ENCODE peak calls at places on chromosome 19, in ten cellular contexts. One of them, this sample, is unnamed.

GRCh38 chr19:47240996-47241918 is 10.3 kb upstream of the BBC3 start:
- DNase-seq in IMR-90: peak; percentile 79
- DNase-seq in ovary: peak; percentile 71
- DNase-seq in breast epithelium: peak; percentile 78
- DNase-seq in brain microvascular endothelial cell: peak; percentile 68
- DNase-seq in psoas muscle: peak; percentile 69
- DNase-seq in NB4: peak; percentile 86
- DNase-seq in transverse colon: peak; percentile 83
- DNase-seq in AG09319: no peak
- DNase-seq in dorsolateral prefrontal cortex: peak; percentile 82
- DNase-seq in this sample: peak; percentile 93

GRCh38 chr19:43524922-43525835 is 1.8 kb downstream of the ETHE1 start:
- DNase-seq in dorsolateral prefrontal cortex: peak; percentile 34
- DNase-seq in AG09319: no peak
- DNase-seq in NB4: peak; percentile 89
- DNase-seq in brain microvascular endothelial cell: no peak
- DNase-seq in ovary: peak; percentile 43
- DNase-seq in psoas muscle: peak; percentile 41
- DNase-seq in transverse colon: peak; percentile 87
- DNase-seq in IMR-90: peak; percentile 32
- DNase-seq in breast epithelium: peak; percentile 62
- DNase-seq in this sample: no peak

GRCh38 chr19:33535176-33535575 is 13.6 kb upstream of the PEPD start:
- DNase-seq in psoas muscle: no peak
- DNase-seq in brain microvascular endothelial cell: no peak
- DNase-seq in transverse colon: no peak
- DNase-seq in AG09319: no peak
- DNase-seq in NB4: no peak
- DNase-seq in ovary: no peak
- DNase-seq in breast epithelium: no peak
- DNase-seq in IMR-90: peak; percentile 34
- DNase-seq in dorsolateral prefrontal cortex: no peak
- DNase-seq in this sample: no peak

GRCh38 chr19:45792482-45793177 is at the start of gene DMWD:
- DNase-seq in breast epithelium: peak; percentile 100
- DNase-seq in transverse colon: peak; percentile 100
- DNase-seq in IMR-90: peak; percentile 98
- DNase-seq in psoas muscle: peak; percentile 100
- DNase-seq in NB4: peak; percentile 93
- DNase-seq in AG09319: peak; percentile 96
- DNase-seq in dorsolateral prefrontal cortex: peak; percentile 100
- DNase-seq in ovary: peak; percentile 100
- DNase-seq in brain microvascular endothelial cell: peak; percentile 99
- DNase-seq in this sample: peak; percentile 100

GRCh38 chr19:15445807-15446376 is 3.9 kb downstream of the WIZ start:
- DNase-seq in dorsolateral prefrontal cortex: no peak
- DNase-seq in psoas muscle: peak; percentile 59
- DNase-seq in brain microvascular endothelial cell: no peak
- DNase-seq in transverse colon: no peak
- DNase-seq in ovary: no peak
- DNase-seq in NB4: no peak
- DNase-seq in breast epithelium: no peak
- DNase-seq in IMR-90: no peak
- DNase-seq in AG09319: no peak
- DNase-seq in this sample: no peak

GRCh38 chr19:53365899-53366493 is 491 bp downstream of the ZNF525 start:
- DNase-seq in brain microvascular endothelial cell: peak; percentile 27
- DNase-seq in dorsolateral prefrontal cortex: peak; percentile 5
- DNase-seq in ovary: no peak
- DNase-seq in IMR-90: no peak
- DNase-seq in transverse colon: peak; percentile 51
- DNase-seq in breast epithelium: no peak
- DNase-seq in AG09319: no peak
- DNase-seq in psoas muscle: peak; percentile 14
- DNase-seq in NB4: peak; percentile 54
- DNase-seq in this sample: peak; percentile 25

GRCh38 chr19:19595171-19595701 is 23.3 kb downstream of the PBX4 start:
- DNase-seq in psoas muscle: no peak
- DNase-seq in brain microvascular endothelial cell: peak; percentile 21
- DNase-seq in NB4: peak; percentile 79
- DNase-seq in breast epithelium: no peak
- DNase-seq in ovary: no peak
- DNase-seq in dorsolateral prefrontal cortex: no peak
- DNase-seq in AG09319: no peak
- DNase-seq in transverse colon: no peak
- DNase-seq in IMR-90: peak; percentile 47
- DNase-seq in this sample: no peak

GRCh38 chr19:55115446-55116065 is 1.9 kb downstream of the PPP1R12C start:
- DNase-seq in NB4: no peak
- DNase-seq in psoas muscle: no peak
- DNase-seq in AG09319: no peak
- DNase-seq in transverse colon: no peak
- DNase-seq in IMR-90: peak; percentile 62
- DNase-seq in dorsolateral prefrontal cortex: no peak
- DNase-seq in ovary: peak; percentile 33
- DNase-seq in breast epithelium: no peak
- DNase-seq in brain microvascular endothelial cell: peak; percentile 43
- DNase-seq in this sample: no peak

GRCh38 chr19:23512151-23512925 is 117.1 kb upstream of the ZNF91 start:
- DNase-seq in breast epithelium: no peak
- DNase-seq in brain microvascular endothelial cell: no peak
- DNase-seq in dorsolateral prefrontal cortex: no peak
- DNase-seq in ovary: no peak
- DNase-seq in NB4: no peak
- DNase-seq in AG09319: no peak
- DNase-seq in IMR-90: no peak
- DNase-seq in psoas muscle: no peak
- DNase-seq in transverse colon: no peak
- DNase-seq in this sample: no peak

GRCh38 chr19:11538232-11539036 is at the start of gene CNN1:
- DNase-seq in IMR-90: peak; percentile 90
- DNase-seq in NB4: peak; percentile 30
- DNase-seq in AG09319: peak; percentile 28
- DNase-seq in psoas muscle: peak; percentile 41
- DNase-seq in transverse colon: peak; percentile 75
- DNase-seq in brain microvascular endothelial cell: peak; percentile 81
- DNase-seq in dorsolateral prefrontal cortex: no peak
- DNase-seq in ovary: peak; percentile 85
- DNase-seq in breast epithelium: peak; percentile 66
- DNase-seq in this sample: no peak

GRCh38 chr19:50325310-50326100 is 3.7 kb downstream of the KCNC3 start:
- DNase-seq in NB4: peak; percentile 67
- DNase-seq in dorsolateral prefrontal cortex: peak; percentile 72
- DNase-seq in IMR-90: peak; percentile 13
- DNase-seq in transverse colon: peak; percentile 62
- DNase-seq in AG09319: no peak
- DNase-seq in ovary: peak; percentile 52
- DNase-seq in brain microvascular endothelial cell: peak; percentile 9
- DNase-seq in psoas muscle: peak; percentile 70
- DNase-seq in breast epithelium: no peak
- DNase-seq in this sample: peak; percentile 68

GRCh38 chr19:38210458-38210987 is 13.5 kb downstream of the DPF1 start:
- DNase-seq in breast epithelium: no peak
- DNase-seq in psoas muscle: peak; percentile 56
- DNase-seq in brain microvascular endothelial cell: no peak
- DNase-seq in transverse colon: peak; percentile 21
- DNase-seq in NB4: no peak
- DNase-seq in dorsolateral prefrontal cortex: peak; percentile 88
- DNase-seq in IMR-90: peak; percentile 28
- DNase-seq in AG09319: no peak
- DNase-seq in ovary: peak; percentile 80
- DNase-seq in this sample: no peak

GRCh38 chr19:47197141-47197540 is 33.9 kb downstream of the BBC3 start:
- DNase-seq in psoas muscle: no peak
- DNase-seq in brain microvascular endothelial cell: no peak
- DNase-seq in NB4: no peak
- DNase-seq in IMR-90: no peak
- DNase-seq in transverse colon: no peak
- DNase-seq in AG09319: no peak
- DNase-seq in dorsolateral prefrontal cortex: no peak
- DNase-seq in ovary: no peak
- DNase-seq in breast epithelium: no peak
- DNase-seq in this sample: no peak

GRCh38 chr19:29528350-29528945 is 2.7 kb downstream of the VSTM2B start:
- DNase-seq in IMR-90: peak; percentile 58
- DNase-seq in transverse colon: peak; percentile 26
- DNase-seq in AG09319: peak; percentile 20
- DNase-seq in dorsolateral prefrontal cortex: peak; percentile 79
- DNase-seq in breast epithelium: no peak
- DNase-seq in brain microvascular endothelial cell: peak; percentile 47
- DNase-seq in psoas muscle: peak; percentile 44
- DNase-seq in NB4: peak; percentile 85
- DNase-seq in ovary: peak; percentile 57
- DNase-seq in this sample: peak; percentile 92

GRCh38 chr19:8515317-8515716 is 1.4 kb upstream of the ZNF414 start:
- DNase-seq in psoas muscle: no peak
- DNase-seq in IMR-90: no peak
- DNase-seq in brain microvascular endothelial cell: no peak
- DNase-seq in ovary: no peak
- DNase-seq in transverse colon: no peak
- DNase-seq in dorsolateral prefrontal cortex: no peak
- DNase-seq in breast epithelium: no peak
- DNase-seq in NB4: peak; percentile 98
- DNase-seq in AG09319: no peak
- DNase-seq in this sample: no peak

GRCh38 chr19:17389957-17390664 is 3.9 kb downstream of the CCDC194 start:
- DNase-seq in AG09319: no peak
- DNase-seq in breast epithelium: no peak
- DNase-seq in dorsolateral prefrontal cortex: no peak
- DNase-seq in brain microvascular endothelial cell: no peak
- DNase-seq in psoas muscle: no peak
- DNase-seq in NB4: no peak
- DNase-seq in ovary: no peak
- DNase-seq in transverse colon: no peak
- DNase-seq in IMR-90: no peak
- DNase-seq in this sample: no peak
- TF ChIP-seq CTCF in AG09319: no peak
- TF ChIP-seq CTCF in breast epithelium: no peak
- TF ChIP-seq CTCF in dorsolateral prefrontal cortex: no peak
- TF ChIP-seq CTCF in brain microvascular endothelial cell: no peak
- TF ChIP-seq CTCF in psoas muscle: no peak
- TF ChIP-seq CTCF in NB4: no peak
- TF ChIP-seq CTCF in ovary: peak; percentile 12
- TF ChIP-seq CTCF in transverse colon: no peak
- TF ChIP-seq CTCF in IMR-90: peak; percentile 23
- TF ChIP-seq CTCF in this sample: peak; percentile 20

GRCh38 chr19:35055715-35056179 is 14.2 kb downstream of the HPN start:
- DNase-seq in brain microvascular endothelial cell: no peak
- DNase-seq in dorsolateral prefrontal cortex: no peak
- DNase-seq in AG09319: no peak
- DNase-seq in breast epithelium: no peak
- DNase-seq in IMR-90: no peak
- DNase-seq in ovary: no peak
- DNase-seq in transverse colon: no peak
- DNase-seq in NB4: no peak
- DNase-seq in psoas muscle: no peak
- DNase-seq in this sample: no peak
- TF ChIP-seq CTCF in brain microvascular endothelial cell: peak; percentile 31
- TF ChIP-seq CTCF in dorsolateral prefrontal cortex: no peak
- TF ChIP-seq CTCF in AG09319: no peak
- TF ChIP-seq CTCF in breast epithelium: no peak
- TF ChIP-seq CTCF in IMR-90: no peak
- TF ChIP-seq CTCF in ovary: no peak
- TF ChIP-seq CTCF in transverse colon: no peak
- TF ChIP-seq CTCF in NB4: peak; percentile 4
- TF ChIP-seq CTCF in psoas muscle: no peak
- TF ChIP-seq CTCF in this sample: no peak

DNA sequence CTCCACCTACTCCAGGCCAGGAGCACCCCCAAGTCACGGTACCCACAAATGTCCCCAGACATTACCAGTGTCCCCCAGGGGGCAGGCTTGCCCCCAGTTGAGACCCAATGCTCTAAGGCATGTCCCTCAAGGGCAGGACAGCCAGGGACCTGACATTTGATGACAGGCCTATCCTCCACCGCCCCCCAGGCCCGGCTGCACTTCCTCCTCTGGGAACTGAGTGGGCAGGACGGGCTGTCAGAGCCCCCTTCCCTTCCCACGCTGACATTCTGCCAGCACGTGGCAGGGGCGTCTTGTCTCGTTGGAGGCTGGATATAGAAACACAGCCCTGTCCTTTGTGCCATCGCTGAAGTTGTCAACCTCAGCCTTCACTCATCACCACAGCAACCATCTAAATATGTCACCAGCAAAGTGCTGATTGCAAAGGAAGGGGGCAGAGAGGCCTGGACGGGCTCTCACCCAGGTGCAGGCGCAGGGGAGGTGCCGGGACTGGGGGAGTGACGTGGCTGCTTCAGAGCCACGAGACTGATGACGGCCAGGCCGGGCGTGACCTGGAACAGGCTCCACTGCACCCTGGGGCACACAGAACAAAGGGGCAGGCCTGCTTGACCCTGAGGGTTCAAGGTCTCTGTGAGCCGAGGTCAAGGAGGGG is 38.4 kb downstream of the GNG7 start:
- DNase-seq in psoas muscle: no peak
- DNase-seq in IMR-90: no peak
- DNase-seq in dorsolateral prefrontal cortex: peak; percentile 87
- DNase-seq in transverse colon: peak; percentile 80
- DNase-seq in NB4: peak; percentile 27
- DNase-seq in breast epithelium: no peak
- DNase-seq in brain microvascular endothelial cell: no peak
- DNase-seq in AG09319: no peak
- DNase-seq in ovary: no peak
- DNase-seq in this sample: no peak
- TF ChIP-seq CTCF in psoas muscle: no peak
- TF ChIP-seq CTCF in IMR-90: peak; percentile 15
- TF ChIP-seq CTCF in dorsolateral prefrontal cortex: no peak
- TF ChIP-seq CTCF in transverse colon: no peak
- TF ChIP-seq CTCF in NB4: peak; percentile 24
- TF ChIP-seq CTCF in breast epithelium: no peak
- TF ChIP-seq CTCF in brain microvascular endothelial cell: peak; percentile 32
- TF ChIP-seq CTCF in AG09319: no peak
- TF ChIP-seq CTCF in ovary: no peak
- TF ChIP-seq CTCF in this sample: no peak

DNA sequence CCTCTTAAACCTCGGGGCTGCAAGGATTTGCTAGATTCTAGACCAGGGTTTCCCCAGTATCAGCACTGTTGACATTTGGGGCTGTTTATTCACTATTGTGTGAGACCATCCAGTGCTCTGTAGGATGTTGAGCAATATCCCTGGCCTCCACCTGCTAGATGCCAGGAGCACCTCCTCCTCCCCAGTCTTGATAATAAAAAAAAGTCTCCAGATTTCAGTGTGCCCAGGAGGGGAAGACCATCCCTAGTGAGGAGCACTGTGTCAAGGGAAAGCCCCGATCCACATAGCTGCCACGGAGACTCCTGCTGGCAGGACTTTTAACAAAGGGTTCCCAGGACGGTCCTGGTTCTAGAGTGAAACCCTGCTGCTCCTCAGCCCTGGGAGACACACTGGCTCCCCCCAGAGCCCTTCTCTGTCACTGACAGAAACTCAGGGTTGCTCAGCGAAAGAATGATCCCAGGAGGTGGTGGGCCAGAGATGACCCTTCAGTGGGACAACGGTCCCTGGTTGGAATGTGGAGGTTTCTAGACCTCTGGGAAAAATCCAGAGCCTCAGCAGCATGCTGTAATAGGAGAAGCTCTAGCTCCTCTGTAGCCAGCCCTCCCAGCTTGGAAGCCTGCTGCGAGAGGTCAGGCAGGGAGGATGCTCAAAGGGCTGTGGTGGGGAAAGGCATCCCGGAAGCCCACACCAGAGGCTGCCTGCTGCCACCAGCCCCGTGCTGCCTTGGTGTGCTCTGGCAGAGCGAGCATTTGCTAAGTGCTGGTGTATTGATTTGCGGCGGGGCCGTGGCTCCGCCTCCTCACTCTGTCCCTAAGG is 20.3 kb downstream of the LYL1 start:
- DNase-seq in breast epithelium: no peak
- DNase-seq in dorsolateral prefrontal cortex: no peak
- DNase-seq in ovary: no peak
- DNase-seq in brain microvascular endothelial cell: peak; percentile 68
- DNase-seq in AG09319: no peak
- DNase-seq in psoas muscle: no peak
- DNase-seq in transverse colon: no peak
- DNase-seq in IMR-90: peak; percentile 62
- DNase-seq in NB4: peak; percentile 30
- DNase-seq in this sample: no peak
- TF ChIP-seq CTCF in breast epithelium: peak; percentile 10
- TF ChIP-seq CTCF in dorsolateral prefrontal cortex: peak; percentile 45
- TF ChIP-seq CTCF in ovary: no peak
- TF ChIP-seq CTCF in brain microvascular endothelial cell: peak; percentile 69
- TF ChIP-seq CTCF in AG09319: peak; percentile 51
- TF ChIP-seq CTCF in psoas muscle: peak; percentile 21
- TF ChIP-seq CTCF in transverse colon: no peak
- TF ChIP-seq CTCF in IMR-90: peak; percentile 53
- TF ChIP-seq CTCF in NB4: peak; percentile 23
- TF ChIP-seq CTCF in this sample: no peak

This sample was measured in upper lobe of left lung.